ENCODE peak calls at places on chromosomes 5 and 9, in six cellular contexts. One of them, this sample, is unnamed.

GRCh38 chr5:175460126-175460525 is 16.1 kb upstream of the DRD1 start:
- DNase-seq in activated CD8-positive, alpha-beta memory T cell treated with anti-CD3 and anti-CD28 coated beads for 48 hours: no peak
- DNase-seq in stomach: no peak
- DNase-seq in left ventricle myocardium inferior: no peak
- DNase-seq in HuH-7: no peak
- DNase-seq in HTR-8/SVneo: no peak
- DNase-seq in this sample: no peak

GRCh38 chr5:144484124-144484897 is 313.6 kb downstream of the KCTD16 start:
- DNase-seq in activated CD8-positive, alpha-beta memory T cell treated with anti-CD3 and anti-CD28 coated beads for 48 hours: no peak
- DNase-seq in left ventricle myocardium inferior: no peak
- DNase-seq in stomach: no peak
- DNase-seq in HuH-7: no peak
- DNase-seq in HTR-8/SVneo: peak
- DNase-seq in this sample: no peak

GRCh38 chr5:42784132-42784531 is 27.5 kb downstream of the CCDC152 start:
- DNase-seq in left ventricle myocardium inferior: no peak
- DNase-seq in activated CD8-positive, alpha-beta memory T cell treated with anti-CD3 and anti-CD28 coated beads for 48 hours: no peak
- DNase-seq in HTR-8/SVneo: no peak
- DNase-seq in stomach: no peak
- DNase-seq in HuH-7: no peak
- DNase-seq in this sample: no peak

GRCh38 chr5:73066466-73066865 is 53.9 kb upstream of the TMEM171 start:
- DNase-seq in activated CD8-positive, alpha-beta memory T cell treated with anti-CD3 and anti-CD28 coated beads for 48 hours: no peak
- DNase-seq in left ventricle myocardium inferior: no peak
- DNase-seq in HuH-7: no peak
- DNase-seq in stomach: no peak
- DNase-seq in HTR-8/SVneo: no peak
- DNase-seq in this sample: no peak

GRCh38 chr5:59466271-59466670 is 427.3 kb downstream of the PDE4D start:
- DNase-seq in activated CD8-positive, alpha-beta memory T cell treated with anti-CD3 and anti-CD28 coated beads for 48 hours: no peak
- DNase-seq in HuH-7: no peak
- DNase-seq in HTR-8/SVneo: no peak
- DNase-seq in stomach: no peak
- DNase-seq in left ventricle myocardium inferior: no peak
- DNase-seq in this sample: no peak

GRCh38 chr9:97696823-97697601 is at the start of gene XPA:
- DNase-seq in HTR-8/SVneo: peak
- DNase-seq in HuH-7: peak
- DNase-seq in activated CD8-positive, alpha-beta memory T cell treated with anti-CD3 and anti-CD28 coated beads for 48 hours: peak
- DNase-seq in left ventricle myocardium inferior: peak
- DNase-seq in stomach: peak
- DNase-seq in this sample: peak

GRCh38 chr9:108688051-108688450 is 167.7 kb downstream of the ACTL7B start:
- DNase-seq in HTR-8/SVneo: no peak
- DNase-seq in HuH-7: no peak
- DNase-seq in activated CD8-positive, alpha-beta memory T cell treated with anti-CD3 and anti-CD28 coated beads for 48 hours: no peak
- DNase-seq in left ventricle myocardium inferior: no peak
- DNase-seq in stomach: no peak
- DNase-seq in this sample: no peak

GRCh38 chr9:124015091-124015660 is 3.6 kb downstream of the LHX2 start:
- DNase-seq in left ventricle myocardium inferior: no peak
- DNase-seq in HuH-7: no peak
- DNase-seq in stomach: no peak
- DNase-seq in activated CD8-positive, alpha-beta memory T cell treated with anti-CD3 and anti-CD28 coated beads for 48 hours: no peak
- DNase-seq in HTR-8/SVneo: no peak
- DNase-seq in this sample: no peak

GRCh38 chr5:5705010-5705409 is 282.5 kb downstream of the ICE1 start:
- DNase-seq in stomach: no peak
- DNase-seq in activated CD8-positive, alpha-beta memory T cell treated with anti-CD3 and anti-CD28 coated beads for 48 hours: no peak
- DNase-seq in left ventricle myocardium inferior: no peak
- DNase-seq in HTR-8/SVneo: no peak
- DNase-seq in HuH-7: no peak
- DNase-seq in this sample: no peak

GRCh38 chr5:157761690-157762611 is 18.4 kb downstream of the LSM11 start:
- DNase-seq in HTR-8/SVneo: peak
- DNase-seq in left ventricle myocardium inferior: no peak
- DNase-seq in activated CD8-positive, alpha-beta memory T cell treated with anti-CD3 and anti-CD28 coated beads for 48 hours: no peak
- DNase-seq in stomach: no peak
- DNase-seq in HuH-7: peak
- DNase-seq in this sample: peak

GRCh38 chr9:116632990-116633441 is 54.1 kb upstream of the TRIM32 start:
- DNase-seq in HTR-8/SVneo: peak
- DNase-seq in left ventricle myocardium inferior: no peak
- DNase-seq in HuH-7: no peak
- DNase-seq in activated CD8-positive, alpha-beta memory T cell treated with anti-CD3 and anti-CD28 coated beads for 48 hours: no peak
- DNase-seq in stomach: no peak
- DNase-seq in this sample: no peak

GRCh38 chr9:126614455-126615248 is 924 bp downstream of the LMX1B start:
- DNase-seq in HTR-8/SVneo: no peak
- DNase-seq in left ventricle myocardium inferior: no peak
- DNase-seq in stomach: no peak
- DNase-seq in HuH-7: peak
- DNase-seq in activated CD8-positive, alpha-beta memory T cell treated with anti-CD3 and anti-CD28 coated beads for 48 hours: no peak
- DNase-seq in this sample: peak

GRCh38 chr9:128180447-128180846 is 10.9 kb downstream of the CIZ1 start:
- DNase-seq in left ventricle myocardium inferior: no peak
- DNase-seq in HuH-7: no peak
- DNase-seq in HTR-8/SVneo: no peak
- DNase-seq in stomach: no peak
- DNase-seq in activated CD8-positive, alpha-beta memory T cell treated with anti-CD3 and anti-CD28 coated beads for 48 hours: no peak
- DNase-seq in this sample: no peak

GRCh38 chr9:73775757-73776156 is 624.1 kb downstream of the ANXA1 start:
- DNase-seq in stomach: no peak
- DNase-seq in left ventricle myocardium inferior: no peak
- DNase-seq in activated CD8-positive, alpha-beta memory T cell treated with anti-CD3 and anti-CD28 coated beads for 48 hours: no peak
- DNase-seq in HuH-7: no peak
- DNase-seq in HTR-8/SVneo: no peak
- DNase-seq in this sample: no peak

This sample was measured in D721Med.